ENCODE peak calls at places on chromosome 2, in ten cellular contexts. One of them, this sample, is unnamed.

GRCh38 chr2:105645031-105645940 is 99.4 kb upstream of the NCK2 start:
- DNase-seq in spleen: no peak
- DNase-seq in HCT116: no peak
- DNase-seq in transverse colon: no peak
- DNase-seq in lower leg skin: no peak
- DNase-seq in Peyer's patch: no peak
- DNase-seq in heart left ventricle: no peak
- DNase-seq in esophagus muscularis mucosa: peak
- DNase-seq in NB4: no peak
- DNase-seq in IMR-90: no peak
- DNase-seq in this sample: no peak

GRCh38 chr2:172234716-172235661 is 132.3 kb upstream of the DLX2 start:
- DNase-seq in heart left ventricle: no peak
- DNase-seq in spleen: no peak
- DNase-seq in IMR-90: no peak
- DNase-seq in NB4: peak
- DNase-seq in lower leg skin: no peak
- DNase-seq in esophagus muscularis mucosa: no peak
- DNase-seq in transverse colon: peak
- DNase-seq in HCT116: no peak
- DNase-seq in Peyer's patch: peak
- DNase-seq in this sample: no peak

GRCh38 chr2:158501301-158501700 is 44.5 kb downstream of the PKP4 start:
- DNase-seq in Peyer's patch: no peak
- DNase-seq in esophagus muscularis mucosa: no peak
- DNase-seq in IMR-90: no peak
- DNase-seq in lower leg skin: no peak
- DNase-seq in NB4: no peak
- DNase-seq in transverse colon: no peak
- DNase-seq in HCT116: no peak
- DNase-seq in spleen: no peak
- DNase-seq in heart left ventricle: peak
- DNase-seq in this sample: no peak

GRCh38 chr2:42569116-42569711 is 782 bp downstream of the MTA3 start:
- DNase-seq in lower leg skin: no peak
- DNase-seq in Peyer's patch: peak
- DNase-seq in esophagus muscularis mucosa: no peak
- DNase-seq in NB4: peak
- DNase-seq in heart left ventricle: no peak
- DNase-seq in spleen: peak
- DNase-seq in IMR-90: peak
- DNase-seq in transverse colon: peak
- DNase-seq in HCT116: no peak
- DNase-seq in this sample: peak

GRCh38 chr2:152718047-152718908 is at the start of gene ARL6IP6:
- DNase-seq in IMR-90: peak
- DNase-seq in heart left ventricle: peak
- DNase-seq in Peyer's patch: peak
- DNase-seq in spleen: peak
- DNase-seq in HCT116: peak
- DNase-seq in NB4: peak
- DNase-seq in esophagus muscularis mucosa: peak
- DNase-seq in transverse colon: peak
- DNase-seq in lower leg skin: peak
- DNase-seq in this sample: peak

GRCh38 chr2:105893011-105893995 is 148.6 kb downstream of the NCK2 start:
- DNase-seq in transverse colon: no peak
- DNase-seq in esophagus muscularis mucosa: no peak
- DNase-seq in NB4: no peak
- DNase-seq in spleen: no peak
- DNase-seq in Peyer's patch: no peak
- DNase-seq in lower leg skin: no peak
- DNase-seq in heart left ventricle: no peak
- DNase-seq in IMR-90: no peak
- DNase-seq in HCT116: no peak
- DNase-seq in this sample: no peak

GRCh38 chr2:134227666-134228065 is 26.2 kb upstream of the MGAT5 start:
- DNase-seq in lower leg skin: no peak
- DNase-seq in Peyer's patch: no peak
- DNase-seq in spleen: no peak
- DNase-seq in HCT116: no peak
- DNase-seq in transverse colon: no peak
- DNase-seq in esophagus muscularis mucosa: no peak
- DNase-seq in heart left ventricle: no peak
- DNase-seq in IMR-90: no peak
- DNase-seq in NB4: no peak
- DNase-seq in this sample: no peak

GRCh38 chr2:60957643-60958042 is 59.9 kb upstream of the PEX13 start:
- DNase-seq in spleen: no peak
- DNase-seq in heart left ventricle: no peak
- DNase-seq in lower leg skin: peak
- DNase-seq in NB4: no peak
- DNase-seq in Peyer's patch: peak
- DNase-seq in IMR-90: no peak
- DNase-seq in transverse colon: peak
- DNase-seq in HCT116: no peak
- DNase-seq in esophagus muscularis mucosa: no peak
- DNase-seq in this sample: no peak

GRCh38 chr2:222844323-222844722 is 16.5 kb upstream of the ACSL3 start:
- DNase-seq in lower leg skin: peak
- DNase-seq in spleen: no peak
- DNase-seq in NB4: peak
- DNase-seq in Peyer's patch: no peak
- DNase-seq in HCT116: peak
- DNase-seq in IMR-90: peak
- DNase-seq in heart left ventricle: no peak
- DNase-seq in transverse colon: no peak
- DNase-seq in esophagus muscularis mucosa: no peak
- DNase-seq in this sample: no peak

GRCh38 chr2:74441690-74442482 is at the start of gene RTKN:
- DNase-seq in NB4: no peak
- DNase-seq in lower leg skin: no peak
- DNase-seq in HCT116: peak
- DNase-seq in Peyer's patch: peak
- DNase-seq in heart left ventricle: no peak
- DNase-seq in esophagus muscularis mucosa: no peak
- DNase-seq in transverse colon: peak
- DNase-seq in IMR-90: no peak
- DNase-seq in spleen: peak
- DNase-seq in this sample: peak

GRCh38 chr2:10709290-10709939 is 12.0 kb upstream of the ATP6V1C2 start:
- DNase-seq in HCT116: peak
- DNase-seq in heart left ventricle: no peak
- DNase-seq in esophagus muscularis mucosa: no peak
- DNase-seq in transverse colon: peak
- DNase-seq in IMR-90: no peak
- DNase-seq in spleen: peak
- DNase-seq in lower leg skin: no peak
- DNase-seq in NB4: no peak
- DNase-seq in Peyer's patch: no peak
- DNase-seq in this sample: no peak

GRCh38 chr2:159326569-159327255 is 40.2 kb upstream of the WDSUB1 start:
- DNase-seq in NB4: peak
- DNase-seq in HCT116: no peak
- DNase-seq in esophagus muscularis mucosa: no peak
- DNase-seq in IMR-90: peak
- DNase-seq in Peyer's patch: no peak
- DNase-seq in lower leg skin: no peak
- DNase-seq in heart left ventricle: no peak
- DNase-seq in transverse colon: no peak
- DNase-seq in spleen: no peak
- DNase-seq in this sample: no peak

GRCh38 chr2:190858817-190859216 is 21.8 kb upstream of the GLS start:
- DNase-seq in HCT116: no peak
- DNase-seq in Peyer's patch: no peak
- DNase-seq in NB4: no peak
- DNase-seq in IMR-90: peak
- DNase-seq in spleen: no peak
- DNase-seq in transverse colon: no peak
- DNase-seq in esophagus muscularis mucosa: no peak
- DNase-seq in lower leg skin: no peak
- DNase-seq in heart left ventricle: no peak
- DNase-seq in this sample: no peak

GRCh38 chr2:229408356-229408755 is 137.3 kb upstream of the PID1 start:
- DNase-seq in HCT116: peak
- DNase-seq in spleen: no peak
- DNase-seq in lower leg skin: peak
- DNase-seq in esophagus muscularis mucosa: no peak
- DNase-seq in heart left ventricle: no peak
- DNase-seq in transverse colon: peak
- DNase-seq in NB4: peak
- DNase-seq in Peyer's patch: peak
- DNase-seq in IMR-90: peak
- DNase-seq in this sample: peak

GRCh38 chr2:120763516-120763915 is 27.8 kb downstream of the GLI2 start:
- DNase-seq in IMR-90: no peak
- DNase-seq in HCT116: no peak
- DNase-seq in NB4: no peak
- DNase-seq in heart left ventricle: peak
- DNase-seq in lower leg skin: no peak
- DNase-seq in Peyer's patch: peak
- DNase-seq in transverse colon: peak
- DNase-seq in esophagus muscularis mucosa: no peak
- DNase-seq in spleen: peak
- DNase-seq in this sample: no peak

GRCh38 chr2:8594731-8595427 is 87.0 kb upstream of the ID2 start:
- DNase-seq in esophagus muscularis mucosa: no peak
- DNase-seq in transverse colon: no peak
- DNase-seq in IMR-90: peak
- DNase-seq in lower leg skin: no peak
- DNase-seq in NB4: no peak
- DNase-seq in Peyer's patch: no peak
- DNase-seq in spleen: peak
- DNase-seq in heart left ventricle: no peak
- DNase-seq in HCT116: no peak
- DNase-seq in this sample: no peak

GRCh38 chr2:113225505-113226259 is 51.9 kb downstream of the PSD4 start:
- DNase-seq in HCT116: no peak
- DNase-seq in spleen: no peak
- DNase-seq in heart left ventricle: no peak
- DNase-seq in esophagus muscularis mucosa: no peak
- DNase-seq in transverse colon: no peak
- DNase-seq in lower leg skin: no peak
- DNase-seq in NB4: no peak
- DNase-seq in Peyer's patch: no peak
- DNase-seq in IMR-90: peak
- DNase-seq in this sample: no peak

GRCh38 chr2:47127862-47128543 is 27.1 kb downstream of the STPG4 start:
- DNase-seq in spleen: no peak
- DNase-seq in Peyer's patch: no peak
- DNase-seq in NB4: peak
- DNase-seq in esophagus muscularis mucosa: peak
- DNase-seq in heart left ventricle: no peak
- DNase-seq in IMR-90: no peak
- DNase-seq in transverse colon: no peak
- DNase-seq in HCT116: no peak
- DNase-seq in lower leg skin: no peak
- DNase-seq in this sample: no peak
- TF ChIP-seq CTCF in spleen: no peak
- TF ChIP-seq CTCF in Peyer's patch: no peak
- TF ChIP-seq CTCF in NB4: no peak
- TF ChIP-seq CTCF in esophagus muscularis mucosa: no peak
- TF ChIP-seq CTCF in heart left ventricle: no peak
- TF ChIP-seq CTCF in IMR-90: no peak
- TF ChIP-seq CTCF in transverse colon: no peak
- TF ChIP-seq CTCF in HCT116: no peak
- TF ChIP-seq CTCF in lower leg skin: no peak
- TF ChIP-seq CTCF in this sample: no peak

DNA sequence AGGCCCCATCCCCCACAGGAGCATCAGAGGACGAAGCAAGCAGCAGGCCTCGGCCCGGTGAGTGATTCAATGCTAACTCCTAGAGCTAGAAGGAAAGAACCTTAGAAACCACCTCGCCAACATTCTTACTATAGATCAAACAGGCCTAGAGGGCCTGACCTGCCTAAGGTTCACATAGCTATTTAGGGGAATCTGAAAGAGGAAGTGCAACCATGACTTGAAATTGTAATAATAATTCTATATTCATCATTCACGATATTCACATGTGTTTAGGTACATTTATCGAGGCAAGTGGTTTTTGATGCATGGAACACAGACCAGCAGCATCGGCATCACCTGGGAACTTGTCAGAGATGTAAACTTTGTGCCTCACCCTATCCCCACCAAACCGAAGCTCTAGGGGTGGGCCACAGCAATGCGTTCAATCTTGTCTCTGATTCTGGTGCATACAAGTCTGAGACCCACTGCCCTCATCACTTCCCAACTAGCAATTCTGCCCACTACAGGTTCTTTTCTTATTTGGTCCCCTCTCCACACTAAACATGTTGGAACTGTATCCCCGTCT is 78.0 kb upstream of the DNMT3A start:
- DNase-seq in lower leg skin: no peak
- DNase-seq in NB4: peak
- DNase-seq in heart left ventricle: no peak
- DNase-seq in IMR-90: no peak
- DNase-seq in HCT116: no peak
- DNase-seq in Peyer's patch: peak
- DNase-seq in spleen: no peak
- DNase-seq in transverse colon: peak
- DNase-seq in esophagus muscularis mucosa: no peak
- DNase-seq in this sample: no peak
- TF ChIP-seq POLR2A in lower leg skin: no peak
- TF ChIP-seq POLR2A in NB4: no peak
- TF ChIP-seq POLR2A in heart left ventricle: no peak
- TF ChIP-seq POLR2A in IMR-90: no peak
- TF ChIP-seq POLR2A in HCT116: no peak
- TF ChIP-seq POLR2A in Peyer's patch: no peak
- TF ChIP-seq POLR2A in spleen: no peak
- TF ChIP-seq POLR2A in transverse colon: no peak
- TF ChIP-seq POLR2A in esophagus muscularis mucosa: no peak
- TF ChIP-seq POLR2A in this sample: no peak

GRCh38 chr2:7417845-7418244 is 500.6 kb downstream of the RNF144A start:
- DNase-seq in NB4: no peak
- DNase-seq in heart left ventricle: no peak
- DNase-seq in spleen: no peak
- DNase-seq in Peyer's patch: no peak
- DNase-seq in lower leg skin: no peak
- DNase-seq in transverse colon: no peak
- DNase-seq in HCT116: no peak
- DNase-seq in IMR-90: no peak
- DNase-seq in esophagus muscularis mucosa: no peak
- DNase-seq in this sample: no peak
- H3K4me3 ChIP-seq in NB4: no peak
- H3K4me3 ChIP-seq in heart left ventricle: no peak
- H3K4me3 ChIP-seq in spleen: no peak
- H3K4me3 ChIP-seq in Peyer's patch: no peak
- H3K4me3 ChIP-seq in lower leg skin: no peak
- H3K4me3 ChIP-seq in transverse colon: no peak
- H3K4me3 ChIP-seq in HCT116: no peak
- H3K4me3 ChIP-seq in IMR-90: no peak
- H3K4me3 ChIP-seq in esophagus muscularis mucosa: no peak
- H3K4me3 ChIP-seq in this sample: no peak

DNA sequence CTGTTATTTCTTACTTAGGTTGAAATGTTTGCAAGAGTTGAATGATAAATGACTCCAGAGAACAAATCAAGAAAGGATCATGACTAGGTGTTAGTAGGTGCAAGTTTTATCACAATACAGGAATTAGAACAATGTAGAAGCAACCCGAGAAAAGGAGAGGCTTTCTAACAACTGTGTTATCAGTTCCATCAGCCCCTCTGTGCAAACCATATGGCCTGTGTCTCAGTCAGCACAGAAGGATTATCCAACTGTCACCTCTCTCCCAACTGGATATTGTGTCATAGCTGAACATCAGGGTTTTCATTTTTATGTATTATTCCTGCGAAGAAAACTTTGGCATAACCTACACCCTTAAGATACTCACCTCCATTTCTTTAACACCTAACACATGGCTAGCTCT is 321.6 kb upstream of the RND3 start:
- DNase-seq in spleen: no peak
- DNase-seq in NB4: no peak
- DNase-seq in IMR-90: no peak
- DNase-seq in Peyer's patch: no peak
- DNase-seq in lower leg skin: no peak
- DNase-seq in HCT116: no peak
- DNase-seq in heart left ventricle: no peak
- DNase-seq in esophagus muscularis mucosa: no peak
- DNase-seq in transverse colon: no peak
- DNase-seq in this sample: no peak
- TF ChIP-seq CTCF in spleen: no peak
- TF ChIP-seq CTCF in NB4: no peak
- TF ChIP-seq CTCF in IMR-90: no peak
- TF ChIP-seq CTCF in Peyer's patch: no peak
- TF ChIP-seq CTCF in lower leg skin: no peak
- TF ChIP-seq CTCF in HCT116: no peak
- TF ChIP-seq CTCF in heart left ventricle: no peak
- TF ChIP-seq CTCF in esophagus muscularis mucosa: no peak
- TF ChIP-seq CTCF in transverse colon: no peak
- TF ChIP-seq CTCF in this sample: no peak